ENCODE peak calls at places on chromosomes 16 and 17, in six cellular contexts. X, F, W, Y, L and Z are unnamed samples.

GRCh38 chr16:75250089-75250808 is 1.2 kb downstream of the BCAR1 start:
- DNase-seq in X (no peak), F (peak; percentile 24), W (peak; percentile 69), Y (no peak), L (no peak), Z (peak; percentile 56)

GRCh38 chr16:3645108-3645503 is 9.4 kb upstream of the DNASE1 start:
- DNase-seq in X (no peak), F (no peak), W (no peak), Y (no peak), L (no peak), Z (no peak)

GRCh38 chr17:42679001-42679491 is 2.3 kb upstream of the PLEKHH3 start:
- DNase-seq in X (peak; percentile 56), F (peak; percentile 65), W (peak; percentile 70), Y (no peak), L (peak; percentile 63), Z (peak; percentile 76)

GRCh38 chr17:80438806-80439205 is 23.8 kb downstream of the ENDOV start:
- DNase-seq in X (no peak), F (no peak), W (no peak), Y (no peak), L (no peak), Z (no peak)

GRCh38 chr17:14359251-14359939 is 58.5 kb downstream of the HS3ST3B1 start:
- DNase-seq in X (peak; percentile 93), F (no peak), W (peak; percentile 10), Y (no peak), L (no peak), Z (no peak)

GRCh38 chr16:29007865-29008593 is 23.2 kb downstream of the LAT start:
- DNase-seq in X (no peak), F (peak; percentile 50), W (peak; percentile 86), Y (no peak), L (no peak), Z (no peak)

GRCh38 chr16:9275386-9275785 is 183.9 kb downstream of the HAPSTR1 start:
- DNase-seq in X (no peak), F (peak; percentile 15), W (no peak), Y (no peak), L (no peak), Z (no peak)

GRCh38 chr16:84751947-84752346 is 52.1 kb downstream of the USP10 start:
- DNase-seq in X (no peak), F (peak; percentile 11), W (peak; percentile 42), Y (no peak), L (no peak), Z (no peak)

GRCh38 chr17:76179496-76180467 is 38.7 kb upstream of the FOXJ1 start:
- DNase-seq in X (peak; percentile 89), F (peak; percentile 47), W (peak; percentile 28), Y (no peak), L (no peak), Z (no peak)

GRCh38 chr16:27353853-27354252 is 40.1 kb downstream of the IL4R start:
- DNase-seq in X (peak; percentile 18), F (no peak), W (no peak), Y (no peak), L (no peak), Z (no peak)

GRCh38 chr16:678858-679807 is 1.1 kb upstream of the STUB1 start:
- DNase-seq in X (peak; percentile 64), F (peak; percentile 12), W (peak; percentile 64), Y (no peak), L (peak; percentile 86), Z (peak; percentile 85)

GRCh38 chr16:4393243-4393606 is 21.6 kb downstream of the VASN start:
- DNase-seq in X (no peak), F (peak; percentile 25), W (peak; percentile 82), Y (no peak), L (no peak), Z (no peak)

GRCh38 chr16:54289242-54290051 is 2.9 kb upstream of the IRX3 start:
- DNase-seq in X (no peak), F (no peak), W (no peak), Y (no peak), L (peak; percentile 90), Z (no peak)

GRCh38 chr16:84029297-84030096 is 13.1 kb downstream of the SLC38A8 start:
- DNase-seq in X (no peak), F (no peak), W (no peak), Y (no peak), L (no peak), Z (no peak)

GRCh38 chr17:49890852-49891251 is 43.0 kb upstream of the TAC4 start:
- DNase-seq in X (no peak), F (no peak), W (no peak), Y (no peak), L (no peak), Z (no peak)

GRCh38 chr16:4693956-4694663 is 748 bp downstream of the NUDT16L1 start:
- DNase-seq in X (peak; percentile 56), F (peak; percentile 21), W (peak; percentile 62), Y (no peak), L (peak; percentile 37), Z (peak; percentile 76)

GRCh38 chr17:50059256-50059655 is 3.3 kb downstream of the ITGA3 start:
- DNase-seq in X (no peak), F (peak; percentile 71), W (no peak), Y (no peak), L (no peak), Z (no peak)

GRCh38 chr17:57541472-57542394 is 203.4 kb downstream of the CCDC182 start:
- DNase-seq in X (no peak), F (no peak), W (no peak), Y (peak; percentile 50), L (no peak), Z (peak; percentile 81)

GRCh38 chr17:7712111-7712771 is 5.3 kb upstream of the DNAH2 start:
- DNase-seq in X (peak; percentile 23), F (no peak), W (peak; percentile 26), Y (no peak), L (peak; percentile 77), Z (peak; percentile 20)

GRCh38 chr17:7014995-7015586 is 2.7 kb downstream of the RNASEK start:
- DNase-seq in X (peak; percentile 33), F (no peak), W (peak; percentile 81), Y (no peak), L (peak; percentile 21), Z (peak; percentile 59)

GRCh38 chr17:1966274-1967086 is 58.7 kb downstream of the RTN4RL1 start:
- DNase-seq in X (no peak), F (peak; percentile 11), W (no peak), Y (no peak), L (no peak), Z (no peak)

GRCh38 chr16:67760206-67760605 is 41.1 kb upstream of the GFOD2 start:
- DNase-seq in X (peak; percentile 19), F (no peak), W (no peak), Y (no peak), L (no peak), Z (no peak)

GRCh38 chr16:67760831-67761230 is 41.7 kb upstream of the GFOD2 start:
- DNase-seq in X (no peak), F (no peak), W (no peak), Y (no peak), L (no peak), Z (no peak)

GRCh38 chr16:67764153-67764552 is 42.2 kb downstream of the RANBP10 start:
- DNase-seq in X (no peak), F (no peak), W (no peak), Y (no peak), L (no peak), Z (no peak)

GRCh38 chr16:67761924-67762323 is 42.8 kb upstream of the GFOD2 start:
- DNase-seq in X (no peak), F (no peak), W (no peak), Y (no peak), L (no peak), Z (no peak)

DNA sequence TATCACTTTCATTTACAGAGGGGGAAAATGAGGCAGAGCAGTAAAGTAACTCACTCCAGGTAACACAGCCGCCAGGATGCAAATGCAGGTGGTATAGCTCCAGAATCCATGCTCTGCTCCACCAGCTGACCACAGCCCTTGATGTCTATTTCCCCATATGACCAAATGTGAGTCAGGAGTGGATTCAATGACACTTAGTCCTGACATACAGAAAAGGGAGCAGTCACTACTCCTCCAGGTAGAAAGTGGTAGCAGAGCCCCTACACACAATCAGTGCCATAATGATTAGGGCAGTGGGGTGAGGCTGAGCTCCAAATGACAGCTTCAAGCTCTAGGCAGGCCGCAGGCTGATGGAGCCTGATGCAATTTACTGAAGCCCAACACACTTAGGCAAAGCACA is 43.3 kb upstream of the GFOD2 start:
- DNase-seq in X (no peak), F (peak; percentile 4), W (no peak), Y (no peak), L (no peak), Z (no peak)
- TF ChIP-seq EZH2phosphoT487 in X (no peak), F (no peak), W (no peak), Y (no peak), L (no peak), Z (no peak)

GRCh38 chr17:61583242-61583641 is 7.8 kb downstream of the NACA2 start:
- DNase-seq in X (peak; percentile 69), F (peak; percentile 86), W (peak; percentile 79), Y (peak; percentile 65), L (no peak), Z (peak; percentile 62)

GRCh38 chr17:61579961-61580360 is 11.1 kb downstream of the NACA2 start:
- DNase-seq in X (no peak), F (no peak), W (peak; percentile 28), Y (no peak), L (peak; percentile 27), Z (peak; percentile 58)

GRCh38 chr17:61582593-61582992 is 8.4 kb downstream of the NACA2 start:
- DNase-seq in X (no peak), F (no peak), W (no peak), Y (no peak), L (no peak), Z (no peak)

GRCh38 chr17:61580502-61580901 is 10.5 kb downstream of the NACA2 start:
- DNase-seq in X (no peak), F (no peak), W (no peak), Y (no peak), L (no peak), Z (no peak)

GRCh38 chr17:61581611-61582349 is 9.2 kb downstream of the NACA2 start:
- DNase-seq in X (no peak), F (peak; percentile 53), W (no peak), Y (no peak), L (no peak), Z (no peak)
- H3K4me1 ChIP-seq in X (no peaks in the 10 kb centered on the region), F (peaks cover 30% of the 10 kb centered on the region), W (no peaks in the 10 kb centered on the region), Y (peaks cover 24% of the 10 kb centered on the region), L (no peaks in the 10 kb centered on the region), Z (peaks cover 19% of the 10 kb centered on the region)

DNA sequence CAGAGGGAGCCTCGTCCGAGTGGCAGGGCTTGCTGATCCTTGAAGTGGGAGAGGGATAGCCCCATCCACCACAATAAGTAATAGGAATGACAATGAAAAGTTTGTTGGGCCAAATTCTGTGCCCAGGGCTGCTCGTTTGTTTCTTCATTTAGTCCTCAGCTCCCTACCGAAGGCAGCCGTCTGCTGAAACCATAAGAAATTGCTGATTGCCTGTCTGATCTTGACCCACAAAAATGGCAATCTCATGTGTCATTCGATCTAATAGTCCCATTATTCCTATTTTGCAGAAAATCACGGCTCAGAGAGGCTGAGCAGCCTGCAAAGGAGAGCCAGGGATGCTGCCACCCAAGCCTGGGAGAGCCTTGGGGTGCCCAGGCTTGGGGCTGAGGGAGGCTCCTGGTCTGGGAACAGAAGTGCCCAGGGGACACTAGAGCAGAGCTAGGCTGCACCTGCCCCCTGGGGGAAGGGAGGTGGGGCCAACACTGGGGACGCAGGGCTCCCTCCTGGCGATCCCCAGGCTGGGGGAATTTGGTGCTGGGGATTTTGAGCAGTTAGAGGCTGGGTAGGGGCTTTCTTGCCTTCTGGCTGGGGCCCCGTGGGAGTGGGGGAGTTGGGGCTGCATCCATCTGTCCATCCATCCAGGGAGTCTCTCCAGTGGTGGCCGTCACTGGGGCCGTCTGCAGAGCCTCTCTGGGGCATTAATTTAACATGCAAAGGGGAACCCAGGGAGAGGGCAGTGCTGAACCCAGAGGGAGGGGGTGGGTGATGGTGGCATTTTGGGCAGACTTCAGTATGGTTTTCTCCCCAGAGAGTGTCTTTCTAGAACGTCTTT is 53.5 kb downstream of the SOCS1 start:
- DNase-seq in X (no peak), F (no peak), W (peak; percentile 66), Y (no peak), L (peak; percentile 23), Z (no peak)
- H3K4me3 ChIP-seq in X (no peak overlapping the region), F (peak overlapping the region; percentile 48), W (peak overlapping the region; percentile 36), Y (peak overlapping the region; percentile 10), L (no peak overlapping the region), Z (no peak overlapping the region)

GRCh38 chr17:4986951-4987766 is at the start of gene CAMTA2:
- DNase-seq in X (peak; percentile 85), F (peak; percentile 55), W (peak; percentile 80), Y (peak; percentile 52), L (peak; percentile 87), Z (peak; percentile 90)
- TF ChIP-seq EZH2phosphoT487 in X (no peak), F (no peak), W (no peak), Y (no peak), L (no peak), Z (no peak)